ENCODE peak calls at places on chromosomes 1 and 21, in five cellular contexts. One of them, this sample, is unnamed.

GRCh38 chr1:193143285-193143684 is 21.5 kb downstream of the CDC73 start:
- DNase-seq in activated naive CD4-positive, alpha-beta T cell treated with anti-CD3 and anti-CD28 coated beads, Interleukin-2, amount 10 ng/mL, durations not matched to agents 7 days and 5 days: no peak
- DNase-seq in uterus: no peak
- DNase-seq in WTC11: no peak
- DNase-seq in fibroblast of lung: peak; percentile 51
- DNase-seq in this sample: no peak

GRCh38 chr1:115545791-115546733 is 95.7 kb upstream of the VANGL1 start:
- DNase-seq in activated naive CD4-positive, alpha-beta T cell treated with anti-CD3 and anti-CD28 coated beads, Interleukin-2, amount 10 ng/mL, durations not matched to agents 7 days and 5 days: no peak
- DNase-seq in uterus: peak; percentile 28
- DNase-seq in WTC11: peak; percentile 74
- DNase-seq in fibroblast of lung: peak; percentile 78
- DNase-seq in this sample: no peak

GRCh38 chr1:70966018-70966638 is 81.5 kb downstream of the PTGER3 start:
- DNase-seq in activated naive CD4-positive, alpha-beta T cell treated with anti-CD3 and anti-CD28 coated beads, Interleukin-2, amount 10 ng/mL, durations not matched to agents 7 days and 5 days: no peak
- DNase-seq in uterus: no peak
- DNase-seq in WTC11: no peak
- DNase-seq in fibroblast of lung: peak; percentile 0
- DNase-seq in this sample: no peak

GRCh38 chr1:57951390-57951789 is 527.5 kb upstream of the DAB1 start:
- DNase-seq in activated naive CD4-positive, alpha-beta T cell treated with anti-CD3 and anti-CD28 coated beads, Interleukin-2, amount 10 ng/mL, durations not matched to agents 7 days and 5 days: no peak
- DNase-seq in uterus: no peak
- DNase-seq in WTC11: no peak
- DNase-seq in fibroblast of lung: no peak
- DNase-seq in this sample: no peak

GRCh38 chr1:18560692-18561091 is 70.0 kb upstream of the PAX7 start:
- DNase-seq in activated naive CD4-positive, alpha-beta T cell treated with anti-CD3 and anti-CD28 coated beads, Interleukin-2, amount 10 ng/mL, durations not matched to agents 7 days and 5 days: no peak
- DNase-seq in uterus: no peak
- DNase-seq in WTC11: peak; percentile 26
- DNase-seq in fibroblast of lung: no peak
- DNase-seq in this sample: no peak

GRCh38 chr1:207806531-207807394 is 54.9 kb downstream of the CD46 start:
- DNase-seq in activated naive CD4-positive, alpha-beta T cell treated with anti-CD3 and anti-CD28 coated beads, Interleukin-2, amount 10 ng/mL, durations not matched to agents 7 days and 5 days: peak; percentile 65
- DNase-seq in uterus: no peak
- DNase-seq in WTC11: no peak
- DNase-seq in fibroblast of lung: peak; percentile 25
- DNase-seq in this sample: no peak

GRCh38 chr1:45685308-45686080 is 839 bp downstream of the GPBP1L1 start:
- DNase-seq in activated naive CD4-positive, alpha-beta T cell treated with anti-CD3 and anti-CD28 coated beads, Interleukin-2, amount 10 ng/mL, durations not matched to agents 7 days and 5 days: no peak
- DNase-seq in uterus: no peak
- DNase-seq in WTC11: no peak
- DNase-seq in fibroblast of lung: peak; percentile 23
- DNase-seq in this sample: no peak

GRCh38 chr21:35727830-35728229 is 332.5 kb downstream of the SETD4 start:
- DNase-seq in activated naive CD4-positive, alpha-beta T cell treated with anti-CD3 and anti-CD28 coated beads, Interleukin-2, amount 10 ng/mL, durations not matched to agents 7 days and 5 days: no peak
- DNase-seq in uterus: no peak
- DNase-seq in WTC11: no peak
- DNase-seq in fibroblast of lung: no peak
- DNase-seq in this sample: no peak

GRCh38 chr21:42174173-42174572 is 44.8 kb upstream of the ABCG1 start:
- DNase-seq in activated naive CD4-positive, alpha-beta T cell treated with anti-CD3 and anti-CD28 coated beads, Interleukin-2, amount 10 ng/mL, durations not matched to agents 7 days and 5 days: no peak
- DNase-seq in uterus: no peak
- DNase-seq in WTC11: no peak
- DNase-seq in fibroblast of lung: no peak
- DNase-seq in this sample: no peak

GRCh38 chr1:182368369-182368768 is 23.2 kb downstream of the GLUL start:
- DNase-seq in activated naive CD4-positive, alpha-beta T cell treated with anti-CD3 and anti-CD28 coated beads, Interleukin-2, amount 10 ng/mL, durations not matched to agents 7 days and 5 days: no peak
- DNase-seq in uterus: no peak
- DNase-seq in WTC11: no peak
- DNase-seq in fibroblast of lung: no peak
- DNase-seq in this sample: no peak

GRCh38 chr1:172697463-172698100 is 38.7 kb downstream of the FASLG start:
- DNase-seq in activated naive CD4-positive, alpha-beta T cell treated with anti-CD3 and anti-CD28 coated beads, Interleukin-2, amount 10 ng/mL, durations not matched to agents 7 days and 5 days: no peak
- DNase-seq in uterus: no peak
- DNase-seq in WTC11: no peak
- DNase-seq in fibroblast of lung: no peak
- DNase-seq in this sample: no peak

GRCh38 chr1:98058676-98059075 is 137.8 kb upstream of the DPYD start:
- DNase-seq in activated naive CD4-positive, alpha-beta T cell treated with anti-CD3 and anti-CD28 coated beads, Interleukin-2, amount 10 ng/mL, durations not matched to agents 7 days and 5 days: no peak
- DNase-seq in uterus: no peak
- DNase-seq in WTC11: no peak
- DNase-seq in fibroblast of lung: no peak
- DNase-seq in this sample: no peak

GRCh38 chr1:9297831-9298230 is 5.1 kb downstream of the SPSB1 start:
- DNase-seq in activated naive CD4-positive, alpha-beta T cell treated with anti-CD3 and anti-CD28 coated beads, Interleukin-2, amount 10 ng/mL, durations not matched to agents 7 days and 5 days: no peak
- DNase-seq in uterus: no peak
- DNase-seq in WTC11: no peak
- DNase-seq in fibroblast of lung: no peak
- DNase-seq in this sample: no peak

GRCh38 chr1:165763442-165763841 is 5.2 kb downstream of the TMCO1 start:
- DNase-seq in activated naive CD4-positive, alpha-beta T cell treated with anti-CD3 and anti-CD28 coated beads, Interleukin-2, amount 10 ng/mL, durations not matched to agents 7 days and 5 days: no peak
- DNase-seq in uterus: no peak
- DNase-seq in WTC11: no peak
- DNase-seq in fibroblast of lung: no peak
- DNase-seq in this sample: no peak

GRCh38 chr1:65812065-65812464 is 19.4 kb downstream of the PDE4B start:
- DNase-seq in activated naive CD4-positive, alpha-beta T cell treated with anti-CD3 and anti-CD28 coated beads, Interleukin-2, amount 10 ng/mL, durations not matched to agents 7 days and 5 days: peak; percentile 65
- DNase-seq in uterus: no peak
- DNase-seq in WTC11: no peak
- DNase-seq in fibroblast of lung: peak; percentile 97
- DNase-seq in this sample: no peak

GRCh38 chr1:27506703-27507102 is 16.7 kb upstream of the WASF2 start:
- DNase-seq in activated naive CD4-positive, alpha-beta T cell treated with anti-CD3 and anti-CD28 coated beads, Interleukin-2, amount 10 ng/mL, durations not matched to agents 7 days and 5 days: no peak
- DNase-seq in uterus: no peak
- DNase-seq in WTC11: no peak
- DNase-seq in fibroblast of lung: no peak
- DNase-seq in this sample: no peak

GRCh38 chr1:41387667-41388091 is 26.4 kb downstream of the FOXO6 start:
- DNase-seq in activated naive CD4-positive, alpha-beta T cell treated with anti-CD3 and anti-CD28 coated beads, Interleukin-2, amount 10 ng/mL, durations not matched to agents 7 days and 5 days: no peak
- DNase-seq in uterus: peak; percentile 87
- DNase-seq in WTC11: peak; percentile 84
- DNase-seq in fibroblast of lung: peak; percentile 66
- DNase-seq in this sample: no peak

GRCh38 chr1:12051361-12051760 is 11.7 kb upstream of the TNFRSF8 start:
- DNase-seq in activated naive CD4-positive, alpha-beta T cell treated with anti-CD3 and anti-CD28 coated beads, Interleukin-2, amount 10 ng/mL, durations not matched to agents 7 days and 5 days: no peak
- DNase-seq in uterus: no peak
- DNase-seq in WTC11: no peak
- DNase-seq in fibroblast of lung: no peak
- DNase-seq in this sample: no peak

GRCh38 chr1:52264530-52265115 is 101.4 kb downstream of the CC2D1B start:
- DNase-seq in activated naive CD4-positive, alpha-beta T cell treated with anti-CD3 and anti-CD28 coated beads, Interleukin-2, amount 10 ng/mL, durations not matched to agents 7 days and 5 days: no peak
- DNase-seq in uterus: no peak
- DNase-seq in WTC11: no peak
- DNase-seq in fibroblast of lung: peak; percentile 23
- DNase-seq in this sample: no peak